ENCODE peak calls at places on chromosomes 4 and X, in ten cellular contexts. K is effector memory CD4-positive, alpha-beta T cell; L is IMR-90; U is iPS DF 6.9; I is aorta; B is colonic mucosa; D is right cardiac atrium; X is mesenchymal stem cell; Y is SK-N-SH; P is left ventricle myocardium inferior. Q is an unnamed sample. For H3K4me1 and H3K9me3, the result is how much of the 10 kb centered on the place peaks cover.

GRCh38 chrX:41352329-41352801 is 18.4 kb downstream of the DDX3X start:
- DNase-seq in I (no peak), P (no peak), D (no peak), K (no peak), Y (no peak), X (peak), U (no peak), L (no peak), B (no peak), Q (no peak)

GRCh38 chr4:75708218-75708691 is 16.1 kb upstream of the USO1 start:
- DNase-seq in U (no peak), D (no peak), B (peak), K (no peak), X (no peak), L (no peak), I (no peak), Y (no peak), P (no peak), Q (no peak)

GRCh38 chr4:37882665-37883296 is 8.1 kb upstream of the TBC1D1 start:
- DNase-seq in X (no peak), L (no peak), P (no peak), B (no peak), Y (no peak), I (no peak), U (no peak), K (no peak), D (no peak), Q (peak)

GRCh38 chr4:148680884-148681283 is 238.7 kb upstream of the NR3C2 start:
- DNase-seq in X (no peak), K (no peak), U (no peak), D (no peak), P (no peak), L (no peak), Y (no peak), I (no peak), B (peak), Q (no peak)

GRCh38 chr4:38308728-38309315 is 348.6 kb downstream of the PTTG2 start:
- DNase-seq in D (no peak), X (peak), L (peak), P (no peak), B (no peak), U (no peak), K (no peak), I (no peak), Y (no peak), Q (peak)

GRCh38 chr4:85595098-85595775 is 120.3 kb downstream of the ARHGAP24 start:
- DNase-seq in Y (no peak), K (no peak), X (no peak), I (no peak), P (no peak), U (no peak), L (no peak), B (no peak), D (no peak), Q (no peak)

GRCh38 chr4:163489929-163490328 is 4.6 kb upstream of the TMA16 start:
- DNase-seq in L (no peak), X (no peak), P (no peak), B (no peak), D (no peak), Y (no peak), U (no peak), K (no peak), I (no peak), Q (no peak)

GRCh38 chr4:41537267-41537890 is 578 bp upstream of the LIMCH1 start:
- DNase-seq in I (no peak), L (no peak), K (no peak), Y (no peak), D (no peak), B (no peak), X (no peak), U (no peak), P (no peak), Q (no peak)

GRCh38 chrX:131139072-131139471 is 80.9 kb downstream of the ARHGAP36 start:
- DNase-seq in D (no peak), L (no peak), X (no peak), B (no peak), P (no peak), I (no peak), Y (no peak), U (no peak), K (no peak), Q (no peak)

GRCh38 chrX:134460005-134460860 is at the start of gene HPRT1:
- DNase-seq in B (peak), D (peak), K (peak), I (peak), P (peak), Y (peak), L (peak), U (peak), X (peak), Q (peak)

DNA sequence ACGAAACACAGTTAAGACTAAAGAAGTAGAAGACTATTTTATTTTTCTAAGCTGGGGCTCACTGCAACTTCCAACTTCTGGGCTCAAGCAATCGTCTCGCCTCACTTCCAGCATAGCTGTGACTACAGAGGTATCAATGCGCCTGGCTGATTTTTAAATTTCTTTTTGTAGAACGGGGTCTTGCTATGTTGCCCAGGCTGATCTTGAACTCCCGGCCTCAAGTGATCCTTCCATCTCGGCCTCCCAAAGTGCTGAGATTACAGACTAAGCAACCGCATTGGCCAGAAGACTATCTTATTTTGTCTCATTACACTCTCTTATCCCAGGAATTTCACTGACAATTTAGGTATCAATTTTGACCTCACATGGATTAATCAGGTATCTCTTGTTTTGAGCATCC is 1.2 kb downstream of the LAMTOR3 start:
- DNase-seq in L (no peak), Y (no peak), K (no peak), D (no peak), B (no peak), X (no peak), U (no peak), I (no peak), P (no peak), Q (no peak)
- H3K4me1 ChIP-seq in L (under half), Y (under half), K (under half), D (under half), B (under half), X (under half), U (under half), I (under half), P (half or more), Q (under half)

GRCh38 chrX:145853181-145853580 is 35.6 kb downstream of the SLITRK2 start:
- DNase-seq in D (no peak), P (no peak), K (no peak), Y (no peak), L (no peak), B (no peak), U (no peak), X (no peak), I (no peak), Q (no peak)
- H3K9me3 ChIP-seq in D (under half), P (under half), K (under half), Y (under half), L (under half), B (under half), U (under half), X (under half), I (under half), Q (under half)

GRCh38 chr4:46945062-46945461 is 36.0 kb upstream of the COX7B2 start:
- DNase-seq in Y (no peak), X (peak), P (no peak), K (no peak), I (no peak), U (no peak), B (no peak), D (no peak), L (no peak), Q (no peak)
- H3K4me3 ChIP-seq in Y (no peak), X (no peak), P (no peak), K (no peak), I (no peak), U (no peak), B (no peak), D (no peak), L (no peak), Q (no peak)

GRCh38 chr4:76987685-76988084 is 38.1 kb downstream of the SEPTIN11 start:
- DNase-seq in P (no peak), Y (no peak), D (no peak), K (no peak), X (no peak), B (no peak), L (no peak), I (no peak), U (no peak), Q (no peak)
- H3K4me1 ChIP-seq in P (half or more), Y (under half), D (under half), K (half or more), X (under half), B (under half), L (under half), I (under half), U (under half), Q (half or more)

GRCh38 chrX:125507119-125507518 is 187.4 kb downstream of the TEX13C start:
- DNase-seq in P (no peak), U (no peak), D (no peak), X (peak), L (no peak), B (no peak), Y (no peak), K (no peak), I (no peak), Q (no peak)
- H3K9me3 ChIP-seq in P (under half), U (under half), D (under half), X (under half), L (under half), B (under half), Y (under half), K (under half), I (under half), Q (under half)

GRCh38 chr4:17723648-17724047 is 57.8 kb downstream of the FAM184B start:
- DNase-seq in Y (no peak), X (no peak), B (no peak), L (no peak), I (no peak), K (no peak), U (no peak), P (no peak), D (no peak), Q (no peak)

GRCh38 chr4:17719106-17719505 is 62.3 kb downstream of the FAM184B start:
- DNase-seq in B (no peak), X (no peak), Y (no peak), L (no peak), P (no peak), D (no peak), K (no peak), I (no peak), U (no peak), Q (no peak)

GRCh38 chr4:17721496-17722360 is 59.7 kb downstream of the FAM184B start:
- DNase-seq in D (no peak), B (no peak), X (no peak), Y (no peak), U (no peak), K (no peak), P (no peak), I (no peak), L (peak), Q (peak)

GRCh38 chr4:17718471-17718870 is 63.0 kb downstream of the FAM184B start:
- DNase-seq in X (no peak), L (no peak), K (no peak), U (no peak), P (no peak), B (no peak), I (no peak), Y (no peak), D (no peak), Q (no peak)

DNA sequence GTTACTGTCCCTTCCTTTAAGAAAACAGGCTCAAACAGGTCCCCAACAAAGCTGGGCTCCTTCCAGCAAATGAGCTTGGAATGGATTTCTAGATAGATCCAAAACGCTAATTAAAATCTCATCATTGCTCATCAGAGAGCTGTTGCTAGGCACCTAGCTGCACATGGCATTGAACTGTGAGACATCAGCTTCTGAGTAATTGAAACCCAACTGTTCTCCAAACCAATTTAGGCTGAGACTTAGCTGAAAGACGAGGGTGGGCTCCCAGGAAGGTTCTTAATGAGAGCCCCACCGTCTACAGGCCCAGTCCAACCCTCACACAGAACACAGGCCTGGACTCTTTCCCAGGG is 59.1 kb downstream of the FAM184B start:
- DNase-seq in L (no peak), I (no peak), B (no peak), U (no peak), D (no peak), X (no peak), Y (no peak), P (no peak), K (no peak), Q (no peak)
- H3K4me3 ChIP-seq in L (no peak), I (no peak), B (no peak), U (no peak), D (no peak), X (peak), Y (no peak), P (no peak), K (no peak), Q (peak)

DNA sequence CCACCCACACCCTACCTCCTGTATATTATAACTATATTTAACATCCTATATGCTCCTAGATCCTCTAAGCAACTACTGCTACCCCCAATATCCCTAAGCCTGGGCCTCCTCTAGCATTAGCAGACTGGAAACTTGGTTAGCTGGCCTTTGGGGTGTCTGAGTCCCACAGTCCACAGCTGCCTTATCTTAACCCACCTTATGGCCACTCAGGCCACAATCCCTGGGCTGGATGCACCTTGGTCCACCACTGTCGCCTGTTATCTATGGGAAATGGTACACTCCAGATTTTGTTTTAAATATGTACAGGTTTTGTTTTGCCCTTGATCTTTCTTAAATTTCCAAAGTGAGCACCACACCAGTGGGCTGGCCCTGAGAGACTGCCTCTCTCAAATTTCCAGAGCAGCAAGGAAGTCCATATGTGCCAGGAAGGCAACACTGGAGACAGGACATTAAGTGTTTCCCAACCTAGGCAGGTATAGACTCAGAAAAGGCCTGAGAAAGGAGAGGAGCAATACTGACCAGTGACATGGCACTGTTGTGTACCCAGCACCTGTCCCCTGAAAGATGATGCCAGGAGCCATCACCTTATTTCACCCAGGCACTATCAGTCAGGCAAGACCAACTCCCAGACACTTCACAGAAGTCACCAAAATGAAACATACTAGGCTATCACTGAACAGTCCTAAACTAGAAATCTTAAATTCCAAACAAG is 921 bp downstream of the PFKFB1 start:
- DNase-seq in D (no peak), X (no peak), Y (no peak), P (no peak), I (no peak), K (no peak), U (no peak), B (no peak), L (no peak), Q (no peak)
- H3K4me1 ChIP-seq in D (under half), X (under half), Y (under half), P (under half), I (under half), K (under half), U (under half), B (under half), L (under half), Q (under half)

DNA sequence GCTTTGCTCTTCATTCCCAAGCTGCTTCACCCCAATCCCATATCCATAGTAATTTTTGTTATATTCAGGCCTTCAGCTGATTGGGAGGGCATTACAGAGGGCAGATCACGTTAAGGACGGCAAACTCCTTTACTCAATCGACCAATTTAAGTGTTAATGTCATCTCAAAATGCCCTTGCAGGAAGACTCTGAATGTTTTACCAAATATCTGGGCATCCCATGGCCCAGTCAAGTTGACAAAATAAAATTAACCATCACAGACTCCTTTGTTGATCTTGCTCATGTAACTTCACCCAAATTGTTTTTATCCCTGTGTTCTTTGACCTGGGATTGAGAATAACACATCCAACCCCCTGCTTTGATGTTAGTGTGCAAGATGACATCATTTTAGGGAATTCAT is 1018.3 kb upstream of the LCORL start:
- DNase-seq in I (no peak), B (no peak), Y (no peak), L (no peak), X (no peak), U (no peak), K (no peak), P (no peak), D (no peak), Q (no peak)
- H3K9me3 ChIP-seq in I (under half), B (under half), Y (under half), L (under half), X (under half), U (under half), K (under half), P (under half), D (under half), Q (under half)

GRCh38 chr4:181147421-181147951 is 1095.7 kb upstream of the TENM3 start:
- DNase-seq in I (no peak), K (no peak), L (no peak), P (no peak), X (no peak), D (no peak), Y (no peak), U (no peak), B (no peak), Q (no peak)
- H3K4me3 ChIP-seq in I (no peak), K (no peak), L (no peak), P (no peak), X (no peak), D (no peak), Y (no peak), U (no peak), B (no peak), Q (no peak)

Q was measured in adipocyte.